ENCODE peak calls at places on chromosomes 16 and 17, in nine cellular contexts. Z, K, V, X, J, T, P, Y and W are unnamed samples.

GRCh38 chr16:12436201-12436657 is 367.5 kb downstream of the CPPED1 start:
- DNase-seq in Z (no peak), K (no peak), V (no peak), X (no peak), J (no peak), T (peak), P (no peak), Y (no peak), W (peak)

GRCh38 chr17:82787081-82787848 is 35.4 kb downstream of the TBCD start:
- DNase-seq in Z (no peak), K (peak), V (no peak), X (no peak), J (no peak), T (no peak), P (no peak), Y (no peak), W (no peak)

GRCh38 chr17:57406131-57406980 is 150.0 kb downstream of the MSI2 start:
- DNase-seq in Z (no peak), K (no peak), V (peak), X (no peak), J (peak), T (no peak), P (no peak), Y (no peak), W (peak)

GRCh38 chr16:30350134-30350871 is 4.8 kb downstream of the CD2BP2 start:
- DNase-seq in Z (no peak), K (no peak), V (no peak), X (no peak), J (no peak), T (no peak), P (peak), Y (peak), W (no peak)

GRCh38 chr17:61280338-61280737 is 119.3 kb upstream of the TBX2 start:
- DNase-seq in Z (no peak), K (no peak), V (no peak), X (no peak), J (no peak), T (no peak), P (no peak), Y (no peak), W (no peak)

GRCh38 chr16:4691666-4692412 is 1.5 kb upstream of the NUDT16L1 start:
- DNase-seq in Z (no peak), K (no peak), V (no peak), X (no peak), J (no peak), T (no peak), P (no peak), Y (no peak), W (no peak)

GRCh38 chr17:75031972-75032895 is 14.5 kb downstream of the ATP5PD start:
- DNase-seq in Z (peak), K (peak), V (peak), X (peak), J (peak), T (peak), P (peak), Y (peak), W (peak)

GRCh38 chr16:89013692-89014455 is 36.9 kb upstream of the CBFA2T3 start:
- DNase-seq in Z (no peak), K (no peak), V (no peak), X (no peak), J (no peak), T (no peak), P (no peak), Y (no peak), W (no peak)

GRCh38 chr17:80422981-80423380 is 8.0 kb downstream of the ENDOV start:
- DNase-seq in Z (no peak), K (no peak), V (no peak), X (peak), J (no peak), T (no peak), P (no peak), Y (no peak), W (no peak)

GRCh38 chr17:48470388-48471034 is 40.5 kb upstream of the SKAP1 start:
- DNase-seq in Z (no peak), K (peak), V (no peak), X (no peak), J (peak), T (no peak), P (no peak), Y (no peak), W (no peak)

GRCh38 chr17:70261170-70261569 is 91.8 kb downstream of the KCNJ2 start:
- DNase-seq in Z (no peak), K (no peak), V (no peak), X (no peak), J (no peak), T (no peak), P (no peak), Y (no peak), W (no peak)

GRCh38 chr17:78791840-78792709 is 10.0 kb upstream of the CYTH1 start:
- DNase-seq in Z (no peak), K (no peak), V (no peak), X (no peak), J (no peak), T (no peak), P (no peak), Y (no peak), W (no peak)

GRCh38 chr17:41287050-41287449 is 11.6 kb downstream of the KRTAP9-7 start:
- DNase-seq in Z (no peak), K (no peak), V (no peak), X (no peak), J (no peak), T (no peak), P (peak), Y (no peak), W (no peak)

GRCh38 chr17:4234406-4234805 is 29.4 kb downstream of the ANKFY1 start:
- DNase-seq in Z (no peak), K (no peak), V (no peak), X (no peak), J (no peak), T (no peak), P (no peak), Y (no peak), W (no peak)

GRCh38 chr16:8741636-8742427 is 55.6 kb downstream of the TMEM186 start:
- DNase-seq in Z (no peak), K (no peak), V (no peak), X (no peak), J (no peak), T (no peak), P (no peak), Y (no peak), W (no peak)

GRCh38 chr16:2764718-2765117 is 12.3 kb downstream of the SRRM2 start:
- DNase-seq in Z (no peak), K (no peak), V (no peak), X (no peak), J (no peak), T (no peak), P (no peak), Y (no peak), W (no peak)
- TF ChIP-seq CTCF in Z (no peak), K (no peak), V (no peak), X (no peak), J (no peak), T (no peak), P (no peak), Y (no peak), W (no peak)

GRCh38 chr16:75238853-75239371 is 12.5 kb downstream of the BCAR1 start:
- DNase-seq in Z (no peak), K (no peak), V (no peak), X (no peak), J (peak), T (peak), P (no peak), Y (no peak), W (no peak)
- TF ChIP-seq CTCF in Z (no peak), K (peak), V (no peak), X (no peak), J (peak), T (no peak), P (no peak), Y (no peak), W (peak)

GRCh38 chr17:46977348-46977747 is 1.7 kb downstream of the RPRML start:
- DNase-seq in Z (peak), K (peak), V (peak), X (peak), J (peak), T (peak), P (no peak), Y (no peak), W (peak)

GRCh38 chr17:46977750-46978488 is 1.1 kb downstream of the RPRML start:
- DNase-seq in Z (no peak), K (no peak), V (no peak), X (no peak), J (no peak), T (peak), P (no peak), Y (no peak), W (no peak)

GRCh38 chr17:46978489-46979022 is 497 bp downstream of the RPRML start:
- DNase-seq in Z (no peak), K (no peak), V (no peak), X (no peak), J (no peak), T (peak), P (peak), Y (no peak), W (peak)

GRCh38 chr17:46975287-46975686 is 3.8 kb downstream of the RPRML start:
- DNase-seq in Z (no peak), K (no peak), V (no peak), X (no peak), J (no peak), T (no peak), P (no peak), Y (no peak), W (no peak)

GRCh38 chr17:46976626-46977270 is 2.3 kb downstream of the RPRML start:
- DNase-seq in Z (no peak), K (no peak), V (no peak), X (no peak), J (no peak), T (peak), P (no peak), Y (no peak), W (no peak)
- TF ChIP-seq CTCF in Z (no peak), K (no peak), V (no peak), X (no peak), J (no peak), T (no peak), P (no peak), Y (no peak), W (no peak)

GRCh38 chr17:50346313-50347086 is 574 bp downstream of the XYLT2 start:
- DNase-seq in Z (peak), K (peak), V (peak), X (peak), J (no peak), T (no peak), P (peak), Y (peak), W (peak)
- TF ChIP-seq CTCF in Z (no peak), K (no peak), V (no peak), X (no peak), J (no peak), T (no peak), P (no peak), Y (no peak), W (no peak)

DNA sequence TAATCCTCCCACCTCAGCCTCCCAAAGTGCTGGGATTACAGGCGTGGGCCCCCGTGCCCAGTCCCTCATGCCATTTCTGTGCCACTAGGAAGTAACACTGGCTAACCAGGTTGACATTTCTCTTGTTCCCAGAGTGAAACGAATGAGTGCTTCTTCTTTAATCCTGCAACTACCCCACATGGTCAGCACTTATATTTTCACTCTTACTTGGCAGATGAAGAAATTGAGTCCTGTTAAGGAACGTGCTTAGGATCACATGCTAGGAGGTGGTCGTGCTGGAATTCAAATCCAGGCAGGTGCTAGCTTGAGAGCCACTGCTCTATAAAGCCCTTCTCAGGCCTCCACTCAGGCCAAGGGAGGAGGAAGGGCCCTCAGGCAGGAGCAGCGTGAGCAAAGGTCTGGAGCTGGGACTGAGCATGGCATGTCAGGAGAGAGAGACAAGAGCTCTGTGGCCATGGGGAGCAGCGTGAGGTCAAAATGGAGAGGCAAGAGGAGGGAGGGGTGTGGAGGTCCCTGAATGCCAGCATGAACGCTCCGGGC is 18.5 kb upstream of the RMI2 start:
- DNase-seq in Z (no peak), K (no peak), V (no peak), X (no peak), J (no peak), T (no peak), P (no peak), Y (no peak), W (no peak)
- TF ChIP-seq CTCF in Z (no peak), K (no peak), V (no peak), X (no peak), J (no peak), T (no peak), P (peak), Y (no peak), W (no peak)

DNA sequence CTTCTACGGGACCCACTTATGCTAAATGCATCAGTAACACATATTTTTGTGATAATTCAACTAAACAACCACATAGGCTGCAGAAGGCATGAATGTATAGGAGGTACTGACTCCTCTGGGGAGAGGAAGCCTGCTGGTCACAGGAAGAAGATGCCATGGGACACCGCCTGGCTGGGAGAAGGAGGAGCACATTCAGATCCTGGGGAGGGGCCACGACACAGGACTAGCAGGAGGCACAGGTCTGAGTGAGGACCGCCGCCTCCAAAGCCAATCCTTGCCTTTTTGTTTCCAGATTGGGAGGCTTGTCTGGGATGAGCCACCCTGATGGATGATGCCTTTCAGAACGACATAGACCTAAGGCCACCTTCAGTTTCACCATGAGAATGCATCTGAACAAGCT is 34.6 kb downstream of the MBTPS1 start:
- DNase-seq in Z (no peak), K (no peak), V (no peak), X (no peak), J (no peak), T (no peak), P (no peak), Y (no peak), W (no peak)
- TF ChIP-seq CTCF in Z (no peak), K (no peak), V (no peak), X (no peak), J (no peak), T (no peak), P (no peak), Y (no peak), W (no peak)

GRCh38 chr17:17568772-17569195 is 22.7 kb downstream of the PEMT start:
- DNase-seq in Z (peak), K (peak), V (peak), X (peak), J (peak), T (peak), P (peak), Y (peak), W (peak)

GRCh38 chr17:17570798-17571716 is 20.5 kb downstream of the PEMT start:
- DNase-seq in Z (no peak), K (no peak), V (no peak), X (peak), J (no peak), T (no peak), P (no peak), Y (no peak), W (no peak)

GRCh38 chr17:17569691-17570090 is 21.8 kb downstream of the PEMT start:
- DNase-seq in Z (no peak), K (no peak), V (no peak), X (no peak), J (no peak), T (no peak), P (no peak), Y (no peak), W (no peak)

GRCh38 chr17:17572010-17572785 is 19.3 kb downstream of the PEMT start:
- DNase-seq in Z (no peak), K (no peak), V (no peak), X (no peak), J (no peak), T (no peak), P (no peak), Y (no peak), W (no peak)

GRCh38 chr17:17570207-17570797 is 21.2 kb downstream of the PEMT start:
- DNase-seq in Z (peak), K (no peak), V (peak), X (peak), J (no peak), T (peak), P (no peak), Y (peak), W (peak)
- TF ChIP-seq CTCF in Z (peak), K (peak), V (peak), X (no peak), J (peak), T (peak), P (peak), Y (peak), W (peak)

GRCh38 chr16:31455601-31456314 is 3.5 kb upstream of the ARMC5 start:
- DNase-seq in Z (no peak), K (no peak), V (no peak), X (no peak), J (no peak), T (no peak), P (no peak), Y (no peak), W (peak)
- TF ChIP-seq CTCF in Z (peak), K (no peak), V (no peak), X (no peak), J (peak), T (peak), P (peak), Y (no peak), W (peak)

GRCh38 chr16:64951681-64952080 is 170.2 kb downstream of the CDH11 start:
- DNase-seq in Z (no peak), K (no peak), V (no peak), X (no peak), J (no peak), T (no peak), P (no peak), Y (no peak), W (no peak)

GRCh38 chr16:64950731-64951130 is 171.1 kb downstream of the CDH11 start:
- DNase-seq in Z (no peak), K (no peak), V (no peak), X (no peak), J (no peak), T (no peak), P (no peak), Y (no peak), W (no peak)

GRCh38 chr16:64952177-64952576 is 169.7 kb downstream of the CDH11 start:
- DNase-seq in Z (no peak), K (no peak), V (no peak), X (no peak), J (peak), T (no peak), P (no peak), Y (no peak), W (peak)

GRCh38 chr16:64951193-64951592 is 170.7 kb downstream of the CDH11 start:
- DNase-seq in Z (no peak), K (no peak), V (no peak), X (no peak), J (no peak), T (no peak), P (no peak), Y (no peak), W (no peak)

DNA sequence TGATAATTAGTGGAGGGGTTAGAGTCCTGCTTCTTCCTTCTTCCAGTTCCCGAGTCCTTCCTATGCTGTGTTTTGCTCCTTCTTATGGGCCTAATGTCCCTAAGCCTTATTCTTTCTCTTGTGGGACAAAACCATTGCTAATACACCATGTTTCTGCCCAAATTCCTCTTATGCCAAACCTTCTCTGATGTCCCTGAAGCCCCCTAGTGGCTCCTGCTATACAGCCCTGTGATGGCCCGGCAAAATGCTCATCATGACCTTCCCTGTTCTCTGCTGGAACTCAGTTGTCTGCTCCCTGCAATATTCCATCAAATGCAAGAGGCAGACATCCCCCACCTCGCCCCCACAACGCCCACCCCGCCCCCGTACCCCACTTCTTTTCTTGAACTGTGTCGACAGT is 171.6 kb downstream of the CDH11 start:
- DNase-seq in Z (no peak), K (no peak), V (no peak), X (no peak), J (no peak), T (no peak), P (no peak), Y (no peak), W (no peak)
- TF ChIP-seq CTCF in Z (no peak), K (no peak), V (no peak), X (no peak), J (peak), T (no peak), P (no peak), Y (no peak), W (peak)